ENCODE peak calls at places on chromosomes 7 and 10, in six cellular contexts. One of them, this sample, is unnamed.

GRCh38 chr7:12870219-12870618 is 182.8 kb downstream of the ARL4A start:
- DNase-seq in HFFc6: no peak
- DNase-seq in activated effector memory CD4-positive, alpha-beta T cell treated with anti-CD3 and anti-CD28 coated beads, Interleukin-2, amount 50 U/mL, for 16 hours: no peak
- DNase-seq in activated T-cell treated with anti-CD3 and anti-CD28 coated beads, Interleukin-2, amount 50 U/mL, for 72 hours: no peak
- DNase-seq in right lobe of liver: no peak
- DNase-seq in stimulated activated CD4-positive, alpha-beta T cell treated with anti-CD3 and anti-CD28 coated beads, Interleukin-15, amount 100 ng/mL, for 48 hours: no peak
- DNase-seq in this sample: no peak

GRCh38 chr7:51352174-51353145 is 35.9 kb upstream of the COBL start:
- DNase-seq in HFFc6: no peak
- DNase-seq in activated effector memory CD4-positive, alpha-beta T cell treated with anti-CD3 and anti-CD28 coated beads, Interleukin-2, amount 50 U/mL, for 16 hours: no peak
- DNase-seq in activated T-cell treated with anti-CD3 and anti-CD28 coated beads, Interleukin-2, amount 50 U/mL, for 72 hours: no peak
- DNase-seq in right lobe of liver: no peak
- DNase-seq in stimulated activated CD4-positive, alpha-beta T cell treated with anti-CD3 and anti-CD28 coated beads, Interleukin-15, amount 100 ng/mL, for 48 hours: no peak
- DNase-seq in this sample: no peak

GRCh38 chr10:5917305-5917704 is 27.3 kb downstream of the FBH1 start:
- DNase-seq in HFFc6: no peak
- DNase-seq in activated effector memory CD4-positive, alpha-beta T cell treated with anti-CD3 and anti-CD28 coated beads, Interleukin-2, amount 50 U/mL, for 16 hours: no peak
- DNase-seq in activated T-cell treated with anti-CD3 and anti-CD28 coated beads, Interleukin-2, amount 50 U/mL, for 72 hours: no peak
- DNase-seq in right lobe of liver: no peak
- DNase-seq in stimulated activated CD4-positive, alpha-beta T cell treated with anti-CD3 and anti-CD28 coated beads, Interleukin-15, amount 100 ng/mL, for 48 hours: no peak
- DNase-seq in this sample: no peak

GRCh38 chr7:925601-926000 is 28.9 kb downstream of the ADAP1 start:
- DNase-seq in HFFc6: no peak
- DNase-seq in activated effector memory CD4-positive, alpha-beta T cell treated with anti-CD3 and anti-CD28 coated beads, Interleukin-2, amount 50 U/mL, for 16 hours: peak
- DNase-seq in activated T-cell treated with anti-CD3 and anti-CD28 coated beads, Interleukin-2, amount 50 U/mL, for 72 hours: peak
- DNase-seq in right lobe of liver: peak
- DNase-seq in stimulated activated CD4-positive, alpha-beta T cell treated with anti-CD3 and anti-CD28 coated beads, Interleukin-15, amount 100 ng/mL, for 48 hours: no peak
- DNase-seq in this sample: peak

GRCh38 chr10:119020627-119020946 is 8.9 kb upstream of the NANOS1 start:
- DNase-seq in HFFc6: no peak
- DNase-seq in activated effector memory CD4-positive, alpha-beta T cell treated with anti-CD3 and anti-CD28 coated beads, Interleukin-2, amount 50 U/mL, for 16 hours: no peak
- DNase-seq in activated T-cell treated with anti-CD3 and anti-CD28 coated beads, Interleukin-2, amount 50 U/mL, for 72 hours: no peak
- DNase-seq in right lobe of liver: no peak
- DNase-seq in stimulated activated CD4-positive, alpha-beta T cell treated with anti-CD3 and anti-CD28 coated beads, Interleukin-15, amount 100 ng/mL, for 48 hours: no peak
- DNase-seq in this sample: no peak

GRCh38 chr7:37987732-37988131 is 67.3 kb downstream of the EPDR1 start:
- DNase-seq in HFFc6: no peak
- DNase-seq in activated effector memory CD4-positive, alpha-beta T cell treated with anti-CD3 and anti-CD28 coated beads, Interleukin-2, amount 50 U/mL, for 16 hours: no peak
- DNase-seq in activated T-cell treated with anti-CD3 and anti-CD28 coated beads, Interleukin-2, amount 50 U/mL, for 72 hours: no peak
- DNase-seq in right lobe of liver: no peak
- DNase-seq in stimulated activated CD4-positive, alpha-beta T cell treated with anti-CD3 and anti-CD28 coated beads, Interleukin-15, amount 100 ng/mL, for 48 hours: no peak
- DNase-seq in this sample: no peak

GRCh38 chr10:109899578-109900355 is 23.5 kb downstream of the XPNPEP1 start:
- DNase-seq in HFFc6: peak
- DNase-seq in activated effector memory CD4-positive, alpha-beta T cell treated with anti-CD3 and anti-CD28 coated beads, Interleukin-2, amount 50 U/mL, for 16 hours: no peak
- DNase-seq in activated T-cell treated with anti-CD3 and anti-CD28 coated beads, Interleukin-2, amount 50 U/mL, for 72 hours: no peak
- DNase-seq in right lobe of liver: no peak
- DNase-seq in stimulated activated CD4-positive, alpha-beta T cell treated with anti-CD3 and anti-CD28 coated beads, Interleukin-15, amount 100 ng/mL, for 48 hours: no peak
- DNase-seq in this sample: no peak

GRCh38 chr10:21247592-21247991 is 277.9 kb downstream of the SKIDA1 start:
- DNase-seq in HFFc6: no peak
- DNase-seq in activated effector memory CD4-positive, alpha-beta T cell treated with anti-CD3 and anti-CD28 coated beads, Interleukin-2, amount 50 U/mL, for 16 hours: no peak
- DNase-seq in activated T-cell treated with anti-CD3 and anti-CD28 coated beads, Interleukin-2, amount 50 U/mL, for 72 hours: no peak
- DNase-seq in right lobe of liver: no peak
- DNase-seq in stimulated activated CD4-positive, alpha-beta T cell treated with anti-CD3 and anti-CD28 coated beads, Interleukin-15, amount 100 ng/mL, for 48 hours: no peak
- DNase-seq in this sample: no peak

GRCh38 chr7:1951600-1951999 is 281.1 kb downstream of the MAD1L1 start:
- DNase-seq in HFFc6: no peak
- DNase-seq in activated effector memory CD4-positive, alpha-beta T cell treated with anti-CD3 and anti-CD28 coated beads, Interleukin-2, amount 50 U/mL, for 16 hours: no peak
- DNase-seq in activated T-cell treated with anti-CD3 and anti-CD28 coated beads, Interleukin-2, amount 50 U/mL, for 72 hours: no peak
- DNase-seq in right lobe of liver: peak
- DNase-seq in stimulated activated CD4-positive, alpha-beta T cell treated with anti-CD3 and anti-CD28 coated beads, Interleukin-15, amount 100 ng/mL, for 48 hours: no peak
- DNase-seq in this sample: no peak

GRCh38 chr10:84291389-84291788 is 37.0 kb upstream of the CCSER2 start:
- DNase-seq in HFFc6: peak
- DNase-seq in activated effector memory CD4-positive, alpha-beta T cell treated with anti-CD3 and anti-CD28 coated beads, Interleukin-2, amount 50 U/mL, for 16 hours: no peak
- DNase-seq in activated T-cell treated with anti-CD3 and anti-CD28 coated beads, Interleukin-2, amount 50 U/mL, for 72 hours: no peak
- DNase-seq in right lobe of liver: no peak
- DNase-seq in stimulated activated CD4-positive, alpha-beta T cell treated with anti-CD3 and anti-CD28 coated beads, Interleukin-15, amount 100 ng/mL, for 48 hours: no peak
- DNase-seq in this sample: no peak

GRCh38 chr10:113273151-113273876 is 279.5 kb upstream of the HABP2 start:
- DNase-seq in HFFc6: no peak
- DNase-seq in activated effector memory CD4-positive, alpha-beta T cell treated with anti-CD3 and anti-CD28 coated beads, Interleukin-2, amount 50 U/mL, for 16 hours: no peak
- DNase-seq in activated T-cell treated with anti-CD3 and anti-CD28 coated beads, Interleukin-2, amount 50 U/mL, for 72 hours: no peak
- DNase-seq in right lobe of liver: no peak
- DNase-seq in stimulated activated CD4-positive, alpha-beta T cell treated with anti-CD3 and anti-CD28 coated beads, Interleukin-15, amount 100 ng/mL, for 48 hours: no peak
- DNase-seq in this sample: no peak

GRCh38 chr7:95569720-95570119 is 26.6 kb downstream of the PDK4 start:
- DNase-seq in HFFc6: no peak
- DNase-seq in activated effector memory CD4-positive, alpha-beta T cell treated with anti-CD3 and anti-CD28 coated beads, Interleukin-2, amount 50 U/mL, for 16 hours: no peak
- DNase-seq in activated T-cell treated with anti-CD3 and anti-CD28 coated beads, Interleukin-2, amount 50 U/mL, for 72 hours: no peak
- DNase-seq in right lobe of liver: no peak
- DNase-seq in stimulated activated CD4-positive, alpha-beta T cell treated with anti-CD3 and anti-CD28 coated beads, Interleukin-15, amount 100 ng/mL, for 48 hours: no peak
- DNase-seq in this sample: no peak

GRCh38 chr7:4136036-4136435 is 546.1 kb upstream of the FOXK1 start:
- DNase-seq in HFFc6: no peak
- DNase-seq in activated effector memory CD4-positive, alpha-beta T cell treated with anti-CD3 and anti-CD28 coated beads, Interleukin-2, amount 50 U/mL, for 16 hours: peak
- DNase-seq in activated T-cell treated with anti-CD3 and anti-CD28 coated beads, Interleukin-2, amount 50 U/mL, for 72 hours: no peak
- DNase-seq in right lobe of liver: peak
- DNase-seq in stimulated activated CD4-positive, alpha-beta T cell treated with anti-CD3 and anti-CD28 coated beads, Interleukin-15, amount 100 ng/mL, for 48 hours: no peak
- DNase-seq in this sample: no peak

GRCh38 chr7:132239422-132239994 is 336.8 kb downstream of the PLXNA4 start:
- DNase-seq in HFFc6: no peak
- DNase-seq in activated effector memory CD4-positive, alpha-beta T cell treated with anti-CD3 and anti-CD28 coated beads, Interleukin-2, amount 50 U/mL, for 16 hours: no peak
- DNase-seq in activated T-cell treated with anti-CD3 and anti-CD28 coated beads, Interleukin-2, amount 50 U/mL, for 72 hours: no peak
- DNase-seq in right lobe of liver: no peak
- DNase-seq in stimulated activated CD4-positive, alpha-beta T cell treated with anti-CD3 and anti-CD28 coated beads, Interleukin-15, amount 100 ng/mL, for 48 hours: no peak
- DNase-seq in this sample: no peak

GRCh38 chr7:5780801-5781496 is 514 bp downstream of the RNF216 start:
- DNase-seq in HFFc6: peak
- DNase-seq in activated effector memory CD4-positive, alpha-beta T cell treated with anti-CD3 and anti-CD28 coated beads, Interleukin-2, amount 50 U/mL, for 16 hours: peak
- DNase-seq in activated T-cell treated with anti-CD3 and anti-CD28 coated beads, Interleukin-2, amount 50 U/mL, for 72 hours: peak
- DNase-seq in right lobe of liver: peak
- DNase-seq in stimulated activated CD4-positive, alpha-beta T cell treated with anti-CD3 and anti-CD28 coated beads, Interleukin-15, amount 100 ng/mL, for 48 hours: no peak
- DNase-seq in this sample: peak

GRCh38 chr7:80134536-80135305 is at the start of gene GNAI1:
- DNase-seq in HFFc6: peak
- DNase-seq in activated effector memory CD4-positive, alpha-beta T cell treated with anti-CD3 and anti-CD28 coated beads, Interleukin-2, amount 50 U/mL, for 16 hours: no peak
- DNase-seq in activated T-cell treated with anti-CD3 and anti-CD28 coated beads, Interleukin-2, amount 50 U/mL, for 72 hours: peak
- DNase-seq in right lobe of liver: peak
- DNase-seq in stimulated activated CD4-positive, alpha-beta T cell treated with anti-CD3 and anti-CD28 coated beads, Interleukin-15, amount 100 ng/mL, for 48 hours: peak
- DNase-seq in this sample: peak

GRCh38 chr10:117936136-117936535 is 110.6 kb downstream of the RAB11FIP2 start:
- DNase-seq in HFFc6: peak
- DNase-seq in activated effector memory CD4-positive, alpha-beta T cell treated with anti-CD3 and anti-CD28 coated beads, Interleukin-2, amount 50 U/mL, for 16 hours: no peak
- DNase-seq in activated T-cell treated with anti-CD3 and anti-CD28 coated beads, Interleukin-2, amount 50 U/mL, for 72 hours: no peak
- DNase-seq in right lobe of liver: no peak
- DNase-seq in stimulated activated CD4-positive, alpha-beta T cell treated with anti-CD3 and anti-CD28 coated beads, Interleukin-15, amount 100 ng/mL, for 48 hours: no peak
- DNase-seq in this sample: no peak

GRCh38 chr7:138773817-138774216 is 24.0 kb upstream of the TMEM213 start:
- DNase-seq in HFFc6: no peak
- DNase-seq in activated effector memory CD4-positive, alpha-beta T cell treated with anti-CD3 and anti-CD28 coated beads, Interleukin-2, amount 50 U/mL, for 16 hours: no peak
- DNase-seq in activated T-cell treated with anti-CD3 and anti-CD28 coated beads, Interleukin-2, amount 50 U/mL, for 72 hours: no peak
- DNase-seq in right lobe of liver: no peak
- DNase-seq in stimulated activated CD4-positive, alpha-beta T cell treated with anti-CD3 and anti-CD28 coated beads, Interleukin-15, amount 100 ng/mL, for 48 hours: no peak
- DNase-seq in this sample: no peak

GRCh38 chr7:27960415-27960814 is 220.2 kb downstream of the JAZF1 start:
- DNase-seq in HFFc6: no peak
- DNase-seq in activated effector memory CD4-positive, alpha-beta T cell treated with anti-CD3 and anti-CD28 coated beads, Interleukin-2, amount 50 U/mL, for 16 hours: no peak
- DNase-seq in activated T-cell treated with anti-CD3 and anti-CD28 coated beads, Interleukin-2, amount 50 U/mL, for 72 hours: no peak
- DNase-seq in right lobe of liver: no peak
- DNase-seq in stimulated activated CD4-positive, alpha-beta T cell treated with anti-CD3 and anti-CD28 coated beads, Interleukin-15, amount 100 ng/mL, for 48 hours: no peak
- DNase-seq in this sample: no peak

GRCh38 chr10:4947635-4948596 is 15.3 kb upstream of the AKR1C1 start:
- DNase-seq in HFFc6: peak
- DNase-seq in activated effector memory CD4-positive, alpha-beta T cell treated with anti-CD3 and anti-CD28 coated beads, Interleukin-2, amount 50 U/mL, for 16 hours: no peak
- DNase-seq in activated T-cell treated with anti-CD3 and anti-CD28 coated beads, Interleukin-2, amount 50 U/mL, for 72 hours: no peak
- DNase-seq in right lobe of liver: no peak
- DNase-seq in stimulated activated CD4-positive, alpha-beta T cell treated with anti-CD3 and anti-CD28 coated beads, Interleukin-15, amount 100 ng/mL, for 48 hours: no peak
- DNase-seq in this sample: no peak

GRCh38 chr10:114403545-114404161 is 649 bp downstream of the AFAP1L2 start:
- DNase-seq in HFFc6: no peak
- DNase-seq in activated effector memory CD4-positive, alpha-beta T cell treated with anti-CD3 and anti-CD28 coated beads, Interleukin-2, amount 50 U/mL, for 16 hours: no peak
- DNase-seq in activated T-cell treated with anti-CD3 and anti-CD28 coated beads, Interleukin-2, amount 50 U/mL, for 72 hours: no peak
- DNase-seq in right lobe of liver: no peak
- DNase-seq in stimulated activated CD4-positive, alpha-beta T cell treated with anti-CD3 and anti-CD28 coated beads, Interleukin-15, amount 100 ng/mL, for 48 hours: no peak
- DNase-seq in this sample: no peak

GRCh38 chr7:41824284-41824683 is 121.4 kb upstream of the INHBA start:
- DNase-seq in HFFc6: no peak
- DNase-seq in activated effector memory CD4-positive, alpha-beta T cell treated with anti-CD3 and anti-CD28 coated beads, Interleukin-2, amount 50 U/mL, for 16 hours: no peak
- DNase-seq in activated T-cell treated with anti-CD3 and anti-CD28 coated beads, Interleukin-2, amount 50 U/mL, for 72 hours: no peak
- DNase-seq in right lobe of liver: no peak
- DNase-seq in stimulated activated CD4-positive, alpha-beta T cell treated with anti-CD3 and anti-CD28 coated beads, Interleukin-15, amount 100 ng/mL, for 48 hours: no peak
- DNase-seq in this sample: no peak

GRCh38 chr10:84343831-84344230 is 15.4 kb downstream of the CCSER2 start:
- DNase-seq in HFFc6: no peak
- DNase-seq in activated effector memory CD4-positive, alpha-beta T cell treated with anti-CD3 and anti-CD28 coated beads, Interleukin-2, amount 50 U/mL, for 16 hours: no peak
- DNase-seq in activated T-cell treated with anti-CD3 and anti-CD28 coated beads, Interleukin-2, amount 50 U/mL, for 72 hours: no peak
- DNase-seq in right lobe of liver: no peak
- DNase-seq in stimulated activated CD4-positive, alpha-beta T cell treated with anti-CD3 and anti-CD28 coated beads, Interleukin-15, amount 100 ng/mL, for 48 hours: no peak
- DNase-seq in this sample: no peak

GRCh38 chr7:34928052-34928451 is 109.2 kb downstream of the DPY19L1 start:
- DNase-seq in HFFc6: peak
- DNase-seq in activated effector memory CD4-positive, alpha-beta T cell treated with anti-CD3 and anti-CD28 coated beads, Interleukin-2, amount 50 U/mL, for 16 hours: peak
- DNase-seq in activated T-cell treated with anti-CD3 and anti-CD28 coated beads, Interleukin-2, amount 50 U/mL, for 72 hours: peak
- DNase-seq in right lobe of liver: no peak
- DNase-seq in stimulated activated CD4-positive, alpha-beta T cell treated with anti-CD3 and anti-CD28 coated beads, Interleukin-15, amount 100 ng/mL, for 48 hours: peak
- DNase-seq in this sample: peak

GRCh38 chr10:3848768-3849643 is 64.0 kb upstream of the KLF6 start:
- DNase-seq in HFFc6: peak
- DNase-seq in activated effector memory CD4-positive, alpha-beta T cell treated with anti-CD3 and anti-CD28 coated beads, Interleukin-2, amount 50 U/mL, for 16 hours: no peak
- DNase-seq in activated T-cell treated with anti-CD3 and anti-CD28 coated beads, Interleukin-2, amount 50 U/mL, for 72 hours: peak
- DNase-seq in right lobe of liver: no peak
- DNase-seq in stimulated activated CD4-positive, alpha-beta T cell treated with anti-CD3 and anti-CD28 coated beads, Interleukin-15, amount 100 ng/mL, for 48 hours: peak
- DNase-seq in this sample: no peak

GRCh38 chr10:44399478-44400451 is 14.9 kb upstream of the CXCL12 start:
- DNase-seq in HFFc6: no peak
- DNase-seq in activated effector memory CD4-positive, alpha-beta T cell treated with anti-CD3 and anti-CD28 coated beads, Interleukin-2, amount 50 U/mL, for 16 hours: peak
- DNase-seq in activated T-cell treated with anti-CD3 and anti-CD28 coated beads, Interleukin-2, amount 50 U/mL, for 72 hours: no peak
- DNase-seq in right lobe of liver: no peak
- DNase-seq in stimulated activated CD4-positive, alpha-beta T cell treated with anti-CD3 and anti-CD28 coated beads, Interleukin-15, amount 100 ng/mL, for 48 hours: no peak
- DNase-seq in this sample: no peak

GRCh38 chr7:18151419-18151818 is 123.8 kb upstream of the PRPS1L1 start:
- DNase-seq in HFFc6: no peak
- DNase-seq in activated effector memory CD4-positive, alpha-beta T cell treated with anti-CD3 and anti-CD28 coated beads, Interleukin-2, amount 50 U/mL, for 16 hours: no peak
- DNase-seq in activated T-cell treated with anti-CD3 and anti-CD28 coated beads, Interleukin-2, amount 50 U/mL, for 72 hours: no peak
- DNase-seq in right lobe of liver: no peak
- DNase-seq in stimulated activated CD4-positive, alpha-beta T cell treated with anti-CD3 and anti-CD28 coated beads, Interleukin-15, amount 100 ng/mL, for 48 hours: no peak
- DNase-seq in this sample: no peak

GRCh38 chr10:124591123-124591495 is 129.5 kb downstream of the LHPP start:
- DNase-seq in HFFc6: no peak
- DNase-seq in activated effector memory CD4-positive, alpha-beta T cell treated with anti-CD3 and anti-CD28 coated beads, Interleukin-2, amount 50 U/mL, for 16 hours: no peak
- DNase-seq in activated T-cell treated with anti-CD3 and anti-CD28 coated beads, Interleukin-2, amount 50 U/mL, for 72 hours: no peak
- DNase-seq in right lobe of liver: no peak
- DNase-seq in stimulated activated CD4-positive, alpha-beta T cell treated with anti-CD3 and anti-CD28 coated beads, Interleukin-15, amount 100 ng/mL, for 48 hours: no peak
- DNase-seq in this sample: no peak

GRCh38 chr10:78450239-78450638 is 416.6 kb downstream of the RPS24 start:
- DNase-seq in HFFc6: no peak
- DNase-seq in activated effector memory CD4-positive, alpha-beta T cell treated with anti-CD3 and anti-CD28 coated beads, Interleukin-2, amount 50 U/mL, for 16 hours: no peak
- DNase-seq in activated T-cell treated with anti-CD3 and anti-CD28 coated beads, Interleukin-2, amount 50 U/mL, for 72 hours: no peak
- DNase-seq in right lobe of liver: no peak
- DNase-seq in stimulated activated CD4-positive, alpha-beta T cell treated with anti-CD3 and anti-CD28 coated beads, Interleukin-15, amount 100 ng/mL, for 48 hours: no peak
- DNase-seq in this sample: no peak

GRCh38 chr10:124601431-124602120 is 140.0 kb downstream of the LHPP start:
- DNase-seq in HFFc6: no peak
- DNase-seq in activated effector memory CD4-positive, alpha-beta T cell treated with anti-CD3 and anti-CD28 coated beads, Interleukin-2, amount 50 U/mL, for 16 hours: no peak
- DNase-seq in activated T-cell treated with anti-CD3 and anti-CD28 coated beads, Interleukin-2, amount 50 U/mL, for 72 hours: no peak
- DNase-seq in right lobe of liver: peak
- DNase-seq in stimulated activated CD4-positive, alpha-beta T cell treated with anti-CD3 and anti-CD28 coated beads, Interleukin-15, amount 100 ng/mL, for 48 hours: no peak
- DNase-seq in this sample: no peak

GRCh38 chr10:127853868-127854768 is 38.6 kb downstream of the CLRN3 start:
- DNase-seq in HFFc6: peak
- DNase-seq in activated effector memory CD4-positive, alpha-beta T cell treated with anti-CD3 and anti-CD28 coated beads, Interleukin-2, amount 50 U/mL, for 16 hours: peak
- DNase-seq in activated T-cell treated with anti-CD3 and anti-CD28 coated beads, Interleukin-2, amount 50 U/mL, for 72 hours: peak
- DNase-seq in right lobe of liver: peak
- DNase-seq in stimulated activated CD4-positive, alpha-beta T cell treated with anti-CD3 and anti-CD28 coated beads, Interleukin-15, amount 100 ng/mL, for 48 hours: peak
- DNase-seq in this sample: peak

GRCh38 chr7:76225379-76225778 is 23.7 kb downstream of the SRRM3 start:
- DNase-seq in HFFc6: no peak
- DNase-seq in activated effector memory CD4-positive, alpha-beta T cell treated with anti-CD3 and anti-CD28 coated beads, Interleukin-2, amount 50 U/mL, for 16 hours: no peak
- DNase-seq in activated T-cell treated with anti-CD3 and anti-CD28 coated beads, Interleukin-2, amount 50 U/mL, for 72 hours: peak
- DNase-seq in right lobe of liver: no peak
- DNase-seq in stimulated activated CD4-positive, alpha-beta T cell treated with anti-CD3 and anti-CD28 coated beads, Interleukin-15, amount 100 ng/mL, for 48 hours: no peak
- DNase-seq in this sample: peak

GRCh38 chr10:132335189-132336063 is 3.4 kb downstream of the LRRC27 start:
- DNase-seq in HFFc6: no peak
- DNase-seq in activated effector memory CD4-positive, alpha-beta T cell treated with anti-CD3 and anti-CD28 coated beads, Interleukin-2, amount 50 U/mL, for 16 hours: no peak
- DNase-seq in activated T-cell treated with anti-CD3 and anti-CD28 coated beads, Interleukin-2, amount 50 U/mL, for 72 hours: no peak
- DNase-seq in right lobe of liver: no peak
- DNase-seq in stimulated activated CD4-positive, alpha-beta T cell treated with anti-CD3 and anti-CD28 coated beads, Interleukin-15, amount 100 ng/mL, for 48 hours: no peak
- DNase-seq in this sample: no peak

GRCh38 chr7:30136743-30137485 is 2.1 kb downstream of the MTURN start:
- DNase-seq in HFFc6: no peak
- DNase-seq in activated effector memory CD4-positive, alpha-beta T cell treated with anti-CD3 and anti-CD28 coated beads, Interleukin-2, amount 50 U/mL, for 16 hours: no peak
- DNase-seq in activated T-cell treated with anti-CD3 and anti-CD28 coated beads, Interleukin-2, amount 50 U/mL, for 72 hours: no peak
- DNase-seq in right lobe of liver: no peak
- DNase-seq in stimulated activated CD4-positive, alpha-beta T cell treated with anti-CD3 and anti-CD28 coated beads, Interleukin-15, amount 100 ng/mL, for 48 hours: no peak
- DNase-seq in this sample: no peak

GRCh38 chr10:71099731-71100361 is 112.5 kb upstream of the UNC5B start:
- DNase-seq in HFFc6: no peak
- DNase-seq in activated effector memory CD4-positive, alpha-beta T cell treated with anti-CD3 and anti-CD28 coated beads, Interleukin-2, amount 50 U/mL, for 16 hours: no peak
- DNase-seq in activated T-cell treated with anti-CD3 and anti-CD28 coated beads, Interleukin-2, amount 50 U/mL, for 72 hours: no peak
- DNase-seq in right lobe of liver: no peak
- DNase-seq in stimulated activated CD4-positive, alpha-beta T cell treated with anti-CD3 and anti-CD28 coated beads, Interleukin-15, amount 100 ng/mL, for 48 hours: no peak
- DNase-seq in this sample: no peak

GRCh38 chr10:7503190-7503589 is 92.4 kb upstream of the SFMBT2 start:
- DNase-seq in HFFc6: no peak
- DNase-seq in activated effector memory CD4-positive, alpha-beta T cell treated with anti-CD3 and anti-CD28 coated beads, Interleukin-2, amount 50 U/mL, for 16 hours: no peak
- DNase-seq in activated T-cell treated with anti-CD3 and anti-CD28 coated beads, Interleukin-2, amount 50 U/mL, for 72 hours: no peak
- DNase-seq in right lobe of liver: no peak
- DNase-seq in stimulated activated CD4-positive, alpha-beta T cell treated with anti-CD3 and anti-CD28 coated beads, Interleukin-15, amount 100 ng/mL, for 48 hours: no peak
- DNase-seq in this sample: no peak